ENCODE peak calls at places on chromosomes 7 and 10, in five cellular contexts. E is naive thymus-derived CD8-positive, alpha-beta T cell; M is caudate nucleus; S is astrocyte of the spinal cord; W is CD4-positive, alpha-beta T cell. T is an unnamed sample.

GRCh38 chr7:44216019-44216418 is 15.2 kb downstream of the YKT6 start:
- DNase-seq in S (no peak), M (no peak), W (no peak), E (no peak), T (no peak)

GRCh38 chr10:22002531-22003110 is 909 bp downstream of the DNAJC1 start:
- DNase-seq in W (no peak), M (no peak), E (peak; percentile 9), S (peak; percentile 65), T (no peak)

GRCh38 chr7:134364619-134365037 is 47.9 kb upstream of the SLC35B4 start:
- DNase-seq in M (no peak), S (peak; percentile 30), W (no peak), E (no peak), T (no peak)

GRCh38 chr10:102523250-102524029 is 19.7 kb downstream of the SUFU start:
- DNase-seq in W (no peak), S (peak; percentile 92), M (no peak), E (no peak), T (no peak)

GRCh38 chr7:80790877-80791276 is 128.0 kb downstream of the SEMA3C start:
- DNase-seq in W (no peak), S (no peak), M (no peak), E (no peak), T (peak; percentile 54)

GRCh38 chr10:121092341-121093099 is 241.4 kb downstream of the WDR11 start:
- DNase-seq in W (no peak), E (no peak), S (peak; percentile 69), M (no peak), T (no peak)

GRCh38 chr10:34494012-34494411 is 321.1 kb downstream of the PARD3 start:
- DNase-seq in W (no peak), M (no peak), E (no peak), S (no peak), T (peak; percentile 39)

GRCh38 chr10:24287559-24288195 is 78.7 kb downstream of the KIAA1217 start:
- DNase-seq in M (no peak), E (no peak), S (no peak), W (no peak), T (no peak)

GRCh38 chr10:105855791-105856190 is 1214.7 kb downstream of the SORCS3 start:
- DNase-seq in W (no peak), S (peak; percentile 4), E (no peak), M (no peak), T (no peak)

GRCh38 chr10:86730227-86730626 is 26.2 kb upstream of the BMPR1A start:
- DNase-seq in S (peak; percentile 31), E (no peak), W (no peak), M (no peak), T (no peak)

GRCh38 chr7:132390705-132391104 is 185.6 kb downstream of the PLXNA4 start:
- DNase-seq in E (no peak), M (no peak), S (peak; percentile 86), W (no peak), T (no peak)

GRCh38 chr7:94182066-94182465 is 177.9 kb upstream of the BET1 start:
- DNase-seq in W (no peak), M (no peak), S (peak; percentile 89), E (no peak), T (peak; percentile 57)

GRCh38 chr10:71835671-71836593 is 15.1 kb downstream of the PSAP start:
- DNase-seq in M (peak; percentile 81), W (no peak), E (peak; percentile 45), S (peak; percentile 93), T (peak; percentile 46)

GRCh38 chr7:2441430-2442058 is 34.7 kb downstream of the GRIFIN start:
- DNase-seq in E (no peak), W (no peak), S (no peak), M (no peak), T (no peak)

GRCh38 chr7:55065511-55066229 is 46.9 kb downstream of the EGFR start:
- DNase-seq in S (peak; percentile 92), M (no peak), W (no peak), E (no peak), T (peak; percentile 84)

GRCh38 chr10:95246582-95247051 is 44.2 kb downstream of the PDLIM1 start:
- DNase-seq in S (peak; percentile 79), E (peak; percentile 51), M (no peak), W (peak; percentile 22), T (peak; percentile 87)

T was measured in cardiac muscle cell.